ENCODE peak calls at places on chromosomes 12 and 14, in five cellular contexts. H is heart left ventricle, A is SK-N-SH, G is lower lobe of right lung, I is stomach. Q is an unnamed sample. For H3K4me1, the result is how much of the 10 kb centered on the place peaks cover.

GRCh38 chr12:121189061-121189886 is 20.7 kb upstream of the P2RX4 start:
- DNase-seq in H (no peak), A (no peak), G (no peak), I (no peak), Q (no peak)

GRCh38 chr14:32350020-32350419 is 20.9 kb downstream of the AKAP6 start:
- DNase-seq in H (no peak), A (no peak), G (no peak), I (no peak), Q (no peak)

GRCh38 chr12:24838531-24838950 is 110.4 kb downstream of the BCAT1 start:
- DNase-seq in H (no peak), A (peak), G (no peak), I (no peak), Q (no peak)

GRCh38 chr14:74706101-74706500 is 6.8 kb downstream of the AREL1 start:
- DNase-seq in H (no peak), A (no peak), G (no peak), I (no peak), Q (no peak)

GRCh38 chr14:32662234-32662633 is 276.4 kb upstream of the NPAS3 start:
- DNase-seq in H (no peak), A (no peak), G (no peak), I (no peak), Q (no peak)

GRCh38 chr12:42473130-42473529 is 116.4 kb downstream of the PRICKLE1 start:
- DNase-seq in H (no peak), A (no peak), G (no peak), I (no peak), Q (no peak)

GRCh38 chr14:96201965-96202364 is 2.7 kb upstream of the BDKRB2 start:
- DNase-seq in H (no peak), A (no peak), G (no peak), I (no peak), Q (no peak)

GRCh38 chr12:31895449-31896150 is 63.6 kb upstream of the RESF1 start:
- DNase-seq in H (no peak), A (no peak), G (no peak), I (no peak), Q (no peak)

GRCh38 chr12:100141998-100142850 is 450 bp downstream of the BLTP3B start:
- DNase-seq in H (peak), A (peak), G (peak), I (peak), Q (peak)

GRCh38 chr12:115222220-115222619 is 538.2 kb upstream of the TBX3 start:
- DNase-seq in H (no peak), A (no peak), G (no peak), I (no peak), Q (no peak)

GRCh38 chr12:93894391-93895095 is 217.4 kb downstream of the CRADD start:
- DNase-seq in H (peak), A (peak), G (peak), I (no peak), Q (peak)

DNA sequence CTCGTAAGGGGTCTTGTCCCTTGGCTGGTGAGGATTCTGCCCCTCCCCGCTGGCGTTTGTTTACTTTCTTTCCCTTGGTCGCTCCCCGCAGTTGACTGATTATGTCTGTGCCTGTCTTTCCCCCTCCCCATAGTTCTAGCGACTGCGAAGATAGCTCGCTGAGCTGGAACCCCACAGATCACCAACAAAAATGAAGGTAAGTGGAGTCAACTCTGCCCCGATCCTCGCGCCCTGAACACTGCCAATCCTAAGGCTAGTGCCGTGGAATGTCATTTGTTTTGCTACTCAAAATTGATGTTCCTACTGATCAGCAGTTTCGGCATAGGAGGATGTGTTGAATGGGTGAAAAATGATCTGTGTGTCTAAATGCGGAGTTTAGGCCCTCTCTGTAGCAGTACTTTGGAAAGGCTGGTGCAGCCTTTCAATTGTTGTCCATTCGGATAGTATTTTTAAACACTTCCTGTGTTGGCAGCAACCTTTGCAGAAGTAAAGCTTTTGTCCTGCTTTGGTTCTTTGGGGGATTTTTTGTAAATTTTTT is 1.4 kb downstream of the ARID4A start:
- DNase-seq in H (no peak), A (no peak), G (no peak), I (no peak), Q (no peak)
- H3K27ac ChIP-seq in H (peak), A (peak), G (peak), I (peak), Q (peak)

DNA sequence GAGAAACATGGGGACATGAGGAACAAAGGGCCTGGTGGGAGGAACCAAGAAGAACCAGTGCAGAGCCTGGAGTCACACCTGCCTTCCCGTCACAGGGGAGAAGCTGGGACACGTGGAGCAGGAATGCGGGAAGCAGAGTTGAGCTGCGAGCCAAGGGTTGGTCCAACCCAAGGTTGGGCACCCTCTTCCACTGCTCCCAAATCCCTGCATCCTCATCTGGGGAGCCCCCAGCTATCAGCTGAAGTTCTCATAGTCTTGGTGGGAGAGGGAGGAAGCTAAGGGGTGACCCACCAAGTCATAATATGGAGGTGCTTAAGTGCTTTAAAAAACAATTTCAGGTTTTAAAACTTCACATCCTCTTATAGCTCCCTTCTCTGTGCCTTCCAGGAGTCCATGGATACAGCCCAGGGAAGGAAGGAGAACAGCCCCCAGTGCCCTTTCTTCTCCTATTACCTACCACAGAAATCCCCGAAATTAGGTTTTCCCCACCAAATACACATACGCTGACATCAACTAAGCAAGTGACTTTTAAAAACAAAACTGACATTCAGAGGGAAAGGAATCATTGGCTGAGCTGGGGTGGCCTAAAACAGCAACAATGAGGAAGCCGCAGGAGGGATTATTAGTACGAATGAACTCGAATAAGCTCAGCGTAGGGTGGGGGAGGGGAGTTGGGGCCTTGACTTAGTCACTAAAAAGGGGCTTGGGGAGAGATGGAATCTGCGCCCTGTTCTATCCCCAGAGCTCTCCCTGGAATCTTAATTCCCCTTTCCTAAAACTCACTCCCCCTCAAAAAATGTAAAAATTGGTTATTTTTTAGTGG is 4.5 kb downstream of the MYL6 start:
- DNase-seq in H (no peak), A (no peak), G (no peak), I (no peak), Q (no peak)
- H3K4me1 ChIP-seq in H (under half), A (under half), G (under half), I (under half), Q (under half)

GRCh38 chr14:100434911-100435455 is 111.8 kb downstream of the SLC25A47 start:
- DNase-seq in H (no peak), A (no peak), G (no peak), I (no peak), Q (no peak)
- H3K27ac ChIP-seq in H (no peak), A (peak), G (no peak), I (no peak), Q (no peak)

GRCh38 chr14:51020024-51020710 is 74.7 kb downstream of the TRIM9 start:
- DNase-seq in H (no peak), A (peak), G (no peak), I (no peak), Q (peak)
- H3K4me1 ChIP-seq in H (under half), A (under half), G (under half), I (under half), Q (under half)

GRCh38 chr12:69341328-69341727 is 6.9 kb upstream of the LYZ start:
- DNase-seq in H (no peak), A (no peak), G (no peak), I (no peak), Q (no peak)

GRCh38 chr12:69334138-69334537 is 14.0 kb upstream of the LYZ start:
- DNase-seq in H (no peak), A (no peak), G (no peak), I (no peak), Q (no peak)

GRCh38 chr12:69338120-69338859 is 9.9 kb upstream of the LYZ start:
- DNase-seq in H (no peak), A (no peak), G (no peak), I (no peak), Q (no peak)

GRCh38 chr12:69339999-69340398 is 8.2 kb upstream of the LYZ start:
- DNase-seq in H (no peak), A (no peak), G (no peak), I (peak), Q (no peak)

DNA sequence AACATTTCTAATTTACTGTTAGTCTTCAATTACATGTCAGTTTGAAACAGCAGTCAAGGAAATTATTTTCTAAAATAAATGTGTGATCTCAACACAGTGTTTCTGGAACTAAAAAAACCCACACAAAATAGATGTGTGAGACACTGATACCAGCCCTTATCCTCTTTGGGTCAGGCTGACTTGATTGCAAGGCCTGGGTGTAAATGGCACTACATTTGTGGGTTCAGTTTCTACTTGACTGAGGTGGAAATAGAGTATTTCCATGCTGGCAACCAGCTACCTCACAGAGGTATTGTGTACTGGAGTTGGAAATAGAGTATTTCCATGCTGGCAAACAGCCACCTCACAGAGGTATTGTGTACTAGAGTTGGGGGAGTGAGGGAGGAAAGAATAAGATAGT is 10.9 kb upstream of the LYZ start:
- DNase-seq in H (no peak), A (no peak), G (no peak), I (no peak), Q (no peak)
- H3K27ac ChIP-seq in H (no peak), A (no peak), G (peak), I (peak), Q (no peak)

DNA sequence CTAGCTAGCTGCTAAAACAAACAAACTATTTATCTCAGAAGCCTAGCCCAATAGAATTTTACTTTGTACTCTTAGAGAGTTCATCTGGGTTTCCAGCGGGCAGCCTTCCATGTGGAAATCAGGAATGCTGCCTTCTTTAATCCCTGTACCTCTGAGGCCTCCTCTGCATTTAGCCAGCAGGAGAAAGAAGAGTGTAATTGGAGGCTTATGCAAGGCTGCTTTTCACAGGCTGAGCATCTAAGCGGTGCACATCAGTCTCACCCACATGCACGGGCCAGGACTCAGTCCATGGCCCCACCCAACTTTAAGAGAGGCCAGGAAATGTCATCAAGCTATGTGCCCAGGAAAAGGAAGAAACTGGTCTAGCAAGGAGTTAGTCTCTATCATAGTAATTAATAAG is 14.0 kb upstream of the PTGDR start:
- DNase-seq in H (no peak), A (no peak), G (no peak), I (no peak), Q (no peak)
- H3K4me1 ChIP-seq in H (under half), A (under half), G (under half), I (under half), Q (under half)